ENCODE peak calls at places on chromosome 1, in eight cellular contexts. One of them, this sample, is unnamed.
A peak's percentile ranks its signal among the peaks of the same experiment; 100 is the strongest.

GRCh38 chr1:165645654-165646366 is 14.8 kb downstream of the MGST3 start:
- DNase-seq in GM10248: no peak
- DNase-seq in NCI-H774: no peak
- DNase-seq in C1 segment of cervical spinal cord: no peak
- DNase-seq in brain microvascular endothelial cell: no peak
- DNase-seq in T-helper 17 cell: no peak
- DNase-seq in heart left ventricle: peak; percentile 32
- DNase-seq in stomach: peak; percentile 79
- DNase-seq in this sample: no peak

GRCh38 chr1:181538836-181539235 is 55.5 kb downstream of the CACNA1E start:
- DNase-seq in GM10248: no peak
- DNase-seq in stomach: no peak
- DNase-seq in heart left ventricle: no peak
- DNase-seq in C1 segment of cervical spinal cord: no peak
- DNase-seq in T-helper 17 cell: no peak
- DNase-seq in NCI-H774: no peak
- DNase-seq in brain microvascular endothelial cell: no peak
- DNase-seq in this sample: no peak

GRCh38 chr1:27031235-27032118 is 18.8 kb upstream of the TENT5B start:
- DNase-seq in brain microvascular endothelial cell: peak; percentile 48
- DNase-seq in C1 segment of cervical spinal cord: peak; percentile 26
- DNase-seq in NCI-H774: no peak
- DNase-seq in heart left ventricle: peak; percentile 87
- DNase-seq in GM10248: no peak
- DNase-seq in stomach: peak; percentile 86
- DNase-seq in T-helper 17 cell: no peak
- DNase-seq in this sample: no peak

GRCh38 chr1:89454845-89455521 is 69.6 kb upstream of the LRRC8B start:
- DNase-seq in T-helper 17 cell: peak; percentile 16
- DNase-seq in brain microvascular endothelial cell: peak; percentile 34
- DNase-seq in heart left ventricle: peak; percentile 20
- DNase-seq in C1 segment of cervical spinal cord: peak; percentile 3
- DNase-seq in GM10248: peak; percentile 48
- DNase-seq in NCI-H774: peak; percentile 44
- DNase-seq in stomach: peak; percentile 52
- DNase-seq in this sample: peak; percentile 43

GRCh38 chr1:109620396-109620817 is 770 bp downstream of the AMPD2 start:
- DNase-seq in GM10248: no peak
- DNase-seq in T-helper 17 cell: no peak
- DNase-seq in stomach: no peak
- DNase-seq in heart left ventricle: no peak
- DNase-seq in C1 segment of cervical spinal cord: no peak
- DNase-seq in NCI-H774: no peak
- DNase-seq in brain microvascular endothelial cell: peak; percentile 49
- DNase-seq in this sample: no peak

GRCh38 chr1:6118415-6118814 is 61.7 kb downstream of the CHD5 start:
- DNase-seq in stomach: no peak
- DNase-seq in C1 segment of cervical spinal cord: no peak
- DNase-seq in T-helper 17 cell: no peak
- DNase-seq in NCI-H774: no peak
- DNase-seq in GM10248: no peak
- DNase-seq in brain microvascular endothelial cell: no peak
- DNase-seq in heart left ventricle: no peak
- DNase-seq in this sample: no peak

GRCh38 chr1:111364690-111365089 is 62.8 kb downstream of the OVGP1 start:
- DNase-seq in C1 segment of cervical spinal cord: no peak
- DNase-seq in stomach: no peak
- DNase-seq in GM10248: no peak
- DNase-seq in brain microvascular endothelial cell: no peak
- DNase-seq in heart left ventricle: no peak
- DNase-seq in NCI-H774: no peak
- DNase-seq in T-helper 17 cell: no peak
- DNase-seq in this sample: no peak

GRCh38 chr1:180778782-180779398 is 133.8 kb upstream of the KIAA1614 start:
- DNase-seq in brain microvascular endothelial cell: no peak
- DNase-seq in stomach: no peak
- DNase-seq in T-helper 17 cell: no peak
- DNase-seq in GM10248: peak; percentile 33
- DNase-seq in C1 segment of cervical spinal cord: no peak
- DNase-seq in heart left ventricle: no peak
- DNase-seq in NCI-H774: no peak
- DNase-seq in this sample: no peak

GRCh38 chr1:24308365-24309015 is 10.7 kb upstream of the GRHL3 start:
- DNase-seq in brain microvascular endothelial cell: no peak
- DNase-seq in NCI-H774: no peak
- DNase-seq in T-helper 17 cell: no peak
- DNase-seq in stomach: no peak
- DNase-seq in C1 segment of cervical spinal cord: no peak
- DNase-seq in heart left ventricle: no peak
- DNase-seq in GM10248: no peak
- DNase-seq in this sample: no peak

GRCh38 chr1:100290291-100290690 is 24.3 kb downstream of the RTCA start:
- DNase-seq in C1 segment of cervical spinal cord: no peak
- DNase-seq in NCI-H774: no peak
- DNase-seq in heart left ventricle: no peak
- DNase-seq in stomach: no peak
- DNase-seq in GM10248: no peak
- DNase-seq in T-helper 17 cell: no peak
- DNase-seq in brain microvascular endothelial cell: peak; percentile 22
- DNase-seq in this sample: no peak

GRCh38 chr1:9602794-9603167 is 14.1 kb downstream of the TMEM201 start:
- DNase-seq in stomach: no peak
- DNase-seq in T-helper 17 cell: no peak
- DNase-seq in GM10248: no peak
- DNase-seq in heart left ventricle: no peak
- DNase-seq in brain microvascular endothelial cell: no peak
- DNase-seq in C1 segment of cervical spinal cord: no peak
- DNase-seq in NCI-H774: no peak
- DNase-seq in this sample: no peak

GRCh38 chr1:103461171-103462105 is 64.1 kb upstream of the RNPC3 start:
- DNase-seq in T-helper 17 cell: no peak
- DNase-seq in NCI-H774: peak; percentile 3
- DNase-seq in C1 segment of cervical spinal cord: no peak
- DNase-seq in brain microvascular endothelial cell: no peak
- DNase-seq in GM10248: peak; percentile 20
- DNase-seq in stomach: no peak
- DNase-seq in heart left ventricle: no peak
- DNase-seq in this sample: no peak

GRCh38 chr1:188129856-188130838 is 1301.4 kb downstream of the PLA2G4A start:
- DNase-seq in GM10248: no peak
- DNase-seq in C1 segment of cervical spinal cord: no peak
- DNase-seq in NCI-H774: no peak
- DNase-seq in stomach: no peak
- DNase-seq in brain microvascular endothelial cell: no peak
- DNase-seq in T-helper 17 cell: no peak
- DNase-seq in heart left ventricle: no peak
- DNase-seq in this sample: no peak

GRCh38 chr1:218886472-218886871 is 287.2 kb upstream of the LYPLAL1 start:
- DNase-seq in C1 segment of cervical spinal cord: no peak
- DNase-seq in T-helper 17 cell: no peak
- DNase-seq in heart left ventricle: peak; percentile 41
- DNase-seq in brain microvascular endothelial cell: peak; percentile 32
- DNase-seq in NCI-H774: no peak
- DNase-seq in stomach: no peak
- DNase-seq in GM10248: no peak
- DNase-seq in this sample: no peak

GRCh38 chr1:111274653-111275052 is 16.0 kb upstream of the CHIA start:
- DNase-seq in NCI-H774: no peak
- DNase-seq in T-helper 17 cell: no peak
- DNase-seq in C1 segment of cervical spinal cord: no peak
- DNase-seq in brain microvascular endothelial cell: no peak
- DNase-seq in stomach: no peak
- DNase-seq in heart left ventricle: no peak
- DNase-seq in GM10248: no peak
- DNase-seq in this sample: no peak

GRCh38 chr1:2396059-2396458 is 4.4 kb downstream of the RER1 start:
- DNase-seq in C1 segment of cervical spinal cord: no peak
- DNase-seq in brain microvascular endothelial cell: no peak
- DNase-seq in GM10248: no peak
- DNase-seq in stomach: no peak
- DNase-seq in T-helper 17 cell: no peak
- DNase-seq in NCI-H774: no peak
- DNase-seq in heart left ventricle: no peak
- DNase-seq in this sample: no peak

GRCh38 chr1:226029568-226030225 is 30.6 kb upstream of the SDE2 start:
- DNase-seq in brain microvascular endothelial cell: no peak
- DNase-seq in GM10248: peak; percentile 42
- DNase-seq in NCI-H774: no peak
- DNase-seq in C1 segment of cervical spinal cord: no peak
- DNase-seq in heart left ventricle: no peak
- DNase-seq in stomach: no peak
- DNase-seq in T-helper 17 cell: no peak
- DNase-seq in this sample: no peak

GRCh38 chr1:6275826-6276764 is 15.2 kb upstream of the GPR153 start:
- DNase-seq in brain microvascular endothelial cell: peak; percentile 76
- DNase-seq in C1 segment of cervical spinal cord: no peak
- DNase-seq in T-helper 17 cell: no peak
- DNase-seq in stomach: no peak
- DNase-seq in NCI-H774: no peak
- DNase-seq in heart left ventricle: peak; percentile 78
- DNase-seq in GM10248: no peak
- DNase-seq in this sample: no peak

GRCh38 chr1:57464756-57465155 is 40.9 kb upstream of the DAB1 start:
- DNase-seq in T-helper 17 cell: no peak
- DNase-seq in GM10248: no peak
- DNase-seq in C1 segment of cervical spinal cord: no peak
- DNase-seq in stomach: no peak
- DNase-seq in NCI-H774: no peak
- DNase-seq in brain microvascular endothelial cell: no peak
- DNase-seq in heart left ventricle: no peak
- DNase-seq in this sample: no peak

GRCh38 chr1:231337043-231337471 is 595 bp downstream of the EXOC8 start:
- DNase-seq in stomach: no peak
- DNase-seq in T-helper 17 cell: peak; percentile 38
- DNase-seq in GM10248: peak; percentile 8
- DNase-seq in NCI-H774: no peak
- DNase-seq in C1 segment of cervical spinal cord: no peak
- DNase-seq in heart left ventricle: peak; percentile 29
- DNase-seq in brain microvascular endothelial cell: no peak
- DNase-seq in this sample: no peak

GRCh38 chr1:101520302-101520701 is 283.5 kb downstream of the S1PR1 start:
- DNase-seq in C1 segment of cervical spinal cord: no peak
- DNase-seq in brain microvascular endothelial cell: peak; percentile 26
- DNase-seq in NCI-H774: peak; percentile 10
- DNase-seq in heart left ventricle: no peak
- DNase-seq in T-helper 17 cell: no peak
- DNase-seq in stomach: no peak
- DNase-seq in GM10248: peak; percentile 32
- DNase-seq in this sample: no peak

GRCh38 chr1:229863651-229864545 is 203.1 kb upstream of the GALNT2 start:
- DNase-seq in brain microvascular endothelial cell: no peak
- DNase-seq in heart left ventricle: peak; percentile 62
- DNase-seq in T-helper 17 cell: no peak
- DNase-seq in NCI-H774: no peak
- DNase-seq in C1 segment of cervical spinal cord: peak; percentile 28
- DNase-seq in stomach: no peak
- DNase-seq in GM10248: no peak
- DNase-seq in this sample: no peak

GRCh38 chr1:205922314-205922713 is 20.9 kb downstream of the SLC26A9 start:
- DNase-seq in stomach: peak; percentile 24
- DNase-seq in C1 segment of cervical spinal cord: no peak
- DNase-seq in brain microvascular endothelial cell: no peak
- DNase-seq in T-helper 17 cell: no peak
- DNase-seq in NCI-H774: no peak
- DNase-seq in GM10248: no peak
- DNase-seq in heart left ventricle: no peak
- DNase-seq in this sample: no peak

GRCh38 chr1:28792644-28793121 is 19.3 kb upstream of the OPRD1 start:
- DNase-seq in T-helper 17 cell: no peak
- DNase-seq in GM10248: no peak
- DNase-seq in C1 segment of cervical spinal cord: no peak
- DNase-seq in stomach: no peak
- DNase-seq in NCI-H774: no peak
- DNase-seq in heart left ventricle: no peak
- DNase-seq in brain microvascular endothelial cell: no peak
- DNase-seq in this sample: no peak

GRCh38 chr1:66980745-66981367 is 56.1 kb downstream of the MIER1 start:
- DNase-seq in GM10248: no peak
- DNase-seq in C1 segment of cervical spinal cord: no peak
- DNase-seq in brain microvascular endothelial cell: no peak
- DNase-seq in heart left ventricle: no peak
- DNase-seq in stomach: no peak
- DNase-seq in NCI-H774: peak; percentile 52
- DNase-seq in T-helper 17 cell: no peak
- DNase-seq in this sample: no peak

GRCh38 chr1:44801491-44802305 is 1.5 kb downstream of the PLK3 start:
- DNase-seq in heart left ventricle: no peak
- DNase-seq in brain microvascular endothelial cell: no peak
- DNase-seq in stomach: no peak
- DNase-seq in NCI-H774: no peak
- DNase-seq in GM10248: no peak
- DNase-seq in T-helper 17 cell: no peak
- DNase-seq in C1 segment of cervical spinal cord: no peak
- DNase-seq in this sample: no peak

GRCh38 chr1:4836574-4836973 is 182.2 kb downstream of the AJAP1 start:
- DNase-seq in GM10248: no peak
- DNase-seq in NCI-H774: no peak
- DNase-seq in heart left ventricle: no peak
- DNase-seq in C1 segment of cervical spinal cord: no peak
- DNase-seq in stomach: no peak
- DNase-seq in brain microvascular endothelial cell: no peak
- DNase-seq in T-helper 17 cell: no peak
- DNase-seq in this sample: no peak

GRCh38 chr1:164604541-164604940 is 45.6 kb downstream of the PBX1 start:
- DNase-seq in stomach: no peak
- DNase-seq in NCI-H774: no peak
- DNase-seq in T-helper 17 cell: no peak
- DNase-seq in brain microvascular endothelial cell: no peak
- DNase-seq in C1 segment of cervical spinal cord: no peak
- DNase-seq in GM10248: no peak
- DNase-seq in heart left ventricle: no peak
- DNase-seq in this sample: no peak

GRCh38 chr1:221776495-221777413 is 34.9 kb upstream of the DUSP10 start:
- DNase-seq in NCI-H774: no peak
- DNase-seq in C1 segment of cervical spinal cord: no peak
- DNase-seq in stomach: no peak
- DNase-seq in GM10248: peak; percentile 31
- DNase-seq in T-helper 17 cell: no peak
- DNase-seq in heart left ventricle: no peak
- DNase-seq in brain microvascular endothelial cell: no peak
- DNase-seq in this sample: no peak

GRCh38 chr1:221457706-221458429 is 284.0 kb downstream of the DUSP10 start:
- DNase-seq in NCI-H774: no peak
- DNase-seq in brain microvascular endothelial cell: no peak
- DNase-seq in heart left ventricle: no peak
- DNase-seq in GM10248: no peak
- DNase-seq in C1 segment of cervical spinal cord: no peak
- DNase-seq in stomach: no peak
- DNase-seq in T-helper 17 cell: no peak
- DNase-seq in this sample: no peak

GRCh38 chr1:2014181-2014580 is 5.0 kb upstream of the GABRD start:
- DNase-seq in stomach: no peak
- DNase-seq in T-helper 17 cell: no peak
- DNase-seq in brain microvascular endothelial cell: no peak
- DNase-seq in C1 segment of cervical spinal cord: no peak
- DNase-seq in GM10248: no peak
- DNase-seq in NCI-H774: no peak
- DNase-seq in heart left ventricle: no peak
- DNase-seq in this sample: no peak

GRCh38 chr1:3042481-3042880 is 21.2 kb downstream of the ACTRT2 start:
- DNase-seq in stomach: no peak
- DNase-seq in GM10248: no peak
- DNase-seq in brain microvascular endothelial cell: no peak
- DNase-seq in NCI-H774: no peak
- DNase-seq in C1 segment of cervical spinal cord: no peak
- DNase-seq in heart left ventricle: no peak
- DNase-seq in T-helper 17 cell: no peak
- DNase-seq in this sample: no peak

GRCh38 chr1:109240158-109241152 is 8.9 kb upstream of the CELSR2 start:
- DNase-seq in C1 segment of cervical spinal cord: peak; percentile 39
- DNase-seq in GM10248: no peak
- DNase-seq in brain microvascular endothelial cell: peak; percentile 77
- DNase-seq in T-helper 17 cell: no peak
- DNase-seq in NCI-H774: peak; percentile 14
- DNase-seq in stomach: peak; percentile 54
- DNase-seq in heart left ventricle: peak; percentile 82
- DNase-seq in this sample: no peak

GRCh38 chr1:8439015-8439702 is 121.2 kb downstream of the SLC45A1 start:
- DNase-seq in NCI-H774: peak; percentile 54
- DNase-seq in T-helper 17 cell: no peak
- DNase-seq in stomach: peak; percentile 76
- DNase-seq in brain microvascular endothelial cell: peak; percentile 90
- DNase-seq in heart left ventricle: peak; percentile 86
- DNase-seq in GM10248: peak; percentile 75
- DNase-seq in C1 segment of cervical spinal cord: peak; percentile 35
- DNase-seq in this sample: peak; percentile 45

This sample was measured in memory B cell.